ENCODE peak calls at places on chromosomes 6 and 20, in seven cellular contexts. N, V, C, S, K, U and W are unnamed samples.
A peak's percentile ranks its signal among the peaks of the same experiment; 100 is the strongest.

GRCh38 chr20:22404609-22405170 is 179.7 kb downstream of the FOXA2 start:
- DNase-seq in N (no peak), V (no peak), C (no peak), S (no peak), K (peak; percentile 7), U (no peak), W (no peak)

GRCh38 chr20:12882832-12883506 is 125.8 kb upstream of the SPTLC3 start:
- DNase-seq in N (no peak), V (peak; percentile 51), C (no peak), S (no peak), K (peak; percentile 2), U (no peak), W (no peak)

GRCh38 chr6:13615802-13616140 is 636 bp downstream of the NOL7 start:
- DNase-seq in N (peak; percentile 53), V (no peak), C (peak; percentile 59), S (peak; percentile 71), K (no peak), U (peak; percentile 76), W (peak; percentile 59)

GRCh38 chr6:116714761-116715160 is 33.8 kb downstream of the KPNA5 start:
- DNase-seq in N (no peak), V (no peak), C (no peak), S (no peak), K (no peak), U (no peak), W (no peak)

GRCh38 chr6:155188707-155189496 is 74.9 kb upstream of the CLDN20 start:
- DNase-seq in N (no peak), V (peak; percentile 93), C (no peak), S (no peak), K (peak; percentile 97), U (no peak), W (no peak)

GRCh38 chr20:63134201-63134612 is 81.7 kb downstream of the YTHDF1 start:
- DNase-seq in N (no peak), V (no peak), C (no peak), S (peak; percentile 33), K (no peak), U (peak; percentile 52), W (no peak)

GRCh38 chr6:16712931-16713484 is 48.3 kb downstream of the ATXN1 start:
- DNase-seq in N (peak; percentile 28), V (peak; percentile 92), C (no peak), S (no peak), K (peak; percentile 94), U (peak; percentile 70), W (peak; percentile 67)

GRCh38 chr6:38587766-38588362 is 51.9 kb downstream of the BTBD9 start:
- DNase-seq in N (no peak), V (no peak), C (no peak), S (no peak), K (no peak), U (no peak), W (no peak)

GRCh38 chr6:26249709-26249958 is 115.4 kb upstream of the BTN3A2 start:
- DNase-seq in N (no peak), V (peak; percentile 48), C (no peak), S (no peak), K (no peak), U (peak; percentile 66), W (no peak)

GRCh38 chr6:35415065-35415880 is 36.9 kb upstream of the FANCE start:
- DNase-seq in N (peak; percentile 65), V (peak; percentile 63), C (no peak), S (peak; percentile 80), K (peak; percentile 86), U (peak; percentile 92), W (peak; percentile 76)

GRCh38 chr6:122778961-122779671 is 400 bp upstream of the FABP7 start:
- DNase-seq in N (no peak), V (no peak), C (no peak), S (peak; percentile 90), K (peak; percentile 35), U (no peak), W (no peak)

GRCh38 chr6:20791932-20792331 is 257.7 kb downstream of the CDKAL1 start:
- DNase-seq in N (no peak), V (no peak), C (no peak), S (no peak), K (no peak), U (no peak), W (no peak)

GRCh38 chr6:170053966-170054661 is 236.8 kb downstream of the DLL1 start:
- DNase-seq in N (no peak), V (no peak), C (no peak), S (no peak), K (no peak), U (peak; percentile 40), W (no peak)

GRCh38 chr20:39990692-39991091 is 698.3 kb downstream of the MAFB start:
- DNase-seq in N (no peak), V (no peak), C (no peak), S (no peak), K (no peak), U (no peak), W (no peak)

GRCh38 chr6:1144842-1145755 is 166.8 kb upstream of the FOXQ1 start:
- DNase-seq in N (no peak), V (peak; percentile 34), C (no peak), S (no peak), K (peak; percentile 43), U (no peak), W (no peak)

GRCh38 chr20:38423541-38423940 is 11.6 kb downstream of the SNHG17 start:
- DNase-seq in N (no peak), V (no peak), C (no peak), S (no peak), K (no peak), U (no peak), W (no peak)

GRCh38 chr20:38414769-38415450 is 20.2 kb downstream of the SNHG17 start:
- DNase-seq in N (no peak), V (no peak), C (no peak), S (no peak), K (no peak), U (no peak), W (no peak)

GRCh38 chr20:38420232-38421085 is 14.7 kb downstream of the SNHG17 start:
- DNase-seq in N (no peak), V (no peak), C (no peak), S (no peak), K (no peak), U (peak; percentile 42), W (no peak)

GRCh38 chr20:38421915-38422314 is 13.2 kb downstream of the SNHG17 start:
- DNase-seq in N (no peak), V (no peak), C (no peak), S (no peak), K (no peak), U (no peak), W (no peak)

DNA sequence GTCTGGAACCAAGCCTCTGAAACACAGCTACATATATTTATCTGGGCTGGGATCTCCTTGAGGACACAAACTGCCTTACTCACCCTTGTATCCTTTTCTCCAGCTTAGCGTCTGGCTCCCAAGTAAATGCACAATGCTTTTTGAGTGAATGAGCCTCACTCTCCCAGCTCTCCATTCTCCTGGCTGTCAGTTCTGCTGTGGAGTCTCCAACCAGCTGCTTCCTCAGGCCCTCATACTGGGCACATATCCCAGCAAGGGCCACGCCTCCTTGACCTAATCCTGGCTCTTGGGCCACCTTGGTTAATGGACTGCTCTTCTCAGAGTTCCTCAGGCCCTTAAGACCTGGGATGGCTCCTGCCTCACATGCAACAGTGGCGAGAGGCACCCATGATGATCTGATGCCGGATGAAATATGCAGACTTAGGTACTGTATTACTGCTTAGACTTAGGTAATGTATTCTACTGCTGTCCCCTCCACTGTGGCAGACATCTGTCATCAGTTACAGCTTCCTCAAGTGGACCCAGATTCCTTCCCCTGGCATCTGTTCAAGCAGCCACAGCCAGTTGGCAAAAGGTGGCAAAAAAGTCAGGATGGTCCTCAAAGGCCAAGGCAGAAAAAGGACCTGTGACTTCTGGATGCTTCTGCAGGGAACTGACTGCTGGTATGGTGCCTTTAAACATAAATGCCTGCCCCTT is 16.5 kb downstream of the SNHG17 start:
- DNase-seq in N (peak; percentile 58), V (no peak), C (no peak), S (no peak), K (peak; percentile 43), U (peak; percentile 60), W (no peak)
- H3K36me3 ChIP-seq in N (peaks cover 49% of the 10 kb centered on the region), V (peaks cover 48% of the 10 kb centered on the region), C (peaks cover 50% of the 10 kb centered on the region), S (no peaks in the 10 kb centered on the region), K (peaks cover 19% of the 10 kb centered on the region), U (peaks cover 40% of the 10 kb centered on the region), W (peaks cover 31% of the 10 kb centered on the region)

DNA sequence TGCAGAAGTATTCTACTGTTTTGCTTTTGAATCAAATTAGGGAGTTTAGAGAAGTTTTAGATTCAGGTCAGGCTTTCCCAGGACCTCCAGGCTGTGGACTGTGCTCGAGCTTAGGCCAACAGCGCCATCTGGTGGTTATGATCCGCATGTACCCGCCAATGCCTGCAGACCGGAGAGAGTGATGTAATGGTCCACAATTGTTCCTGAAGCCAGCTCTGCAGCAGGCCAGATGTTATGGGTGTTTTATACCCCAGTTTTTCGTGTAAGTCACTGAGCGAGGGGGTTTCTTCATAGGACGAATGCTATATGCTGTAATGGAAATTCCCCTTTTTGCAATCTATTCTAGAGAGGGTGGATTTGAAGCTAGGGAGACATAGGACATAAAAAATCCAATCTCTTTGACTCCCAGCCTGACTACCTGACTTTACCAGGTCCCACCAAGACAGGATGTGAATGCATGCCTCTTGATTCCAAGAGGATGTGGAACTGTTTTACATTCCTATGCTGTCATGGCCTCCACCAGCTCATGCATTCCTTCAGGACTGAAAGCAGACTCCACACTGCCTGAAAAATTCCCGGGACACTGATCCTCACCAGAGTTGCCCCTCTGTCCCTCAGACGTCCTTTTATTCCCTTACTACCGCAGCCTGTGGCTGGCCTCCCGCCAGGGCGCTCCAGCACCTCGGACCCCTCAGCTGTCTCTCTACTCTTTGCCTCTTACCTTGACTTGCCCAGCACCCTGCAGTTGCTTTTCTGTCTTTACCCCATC is 41.2 kb upstream of the LY86 start:
- DNase-seq in N (peak; percentile 86), V (peak; percentile 71), C (peak; percentile 91), S (peak; percentile 91), K (peak; percentile 67), U (peak; percentile 93), W (peak; percentile 73)
- H3K4me3 ChIP-seq in N (peak overlapping the region; percentile 68), V (peak overlapping the region; percentile 43), C (peak overlapping the region; percentile 42), S (peak overlapping the region; percentile 57), K (peak overlapping the region; percentile 32), U (peak overlapping the region; percentile 18), W (no peak overlapping the region)

DNA sequence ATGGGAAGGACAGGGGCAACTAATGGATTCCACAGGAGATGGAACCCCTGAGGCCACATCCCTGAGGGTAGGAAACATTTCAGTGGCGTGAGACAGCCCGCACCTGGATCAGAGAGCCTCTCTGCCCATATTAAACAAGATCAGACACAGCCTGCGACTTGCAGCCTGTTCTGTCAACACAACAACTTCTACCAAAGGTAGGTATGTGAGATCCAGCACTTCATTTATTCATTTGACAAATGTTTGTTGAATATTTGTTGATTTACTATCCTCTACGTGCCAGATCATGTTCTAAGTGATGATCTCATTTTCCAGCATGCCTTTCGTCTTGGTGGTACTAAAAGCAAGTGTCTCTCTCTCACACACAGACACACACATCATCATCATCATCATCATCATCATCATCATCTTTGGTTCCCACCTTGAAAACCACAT is 43.2 kb upstream of the NT5E start:
- DNase-seq in N (no peak), V (peak; percentile 86), C (no peak), S (no peak), K (no peak), U (no peak), W (no peak)
- H3K4me1 ChIP-seq in N (peaks cover 23% of the 10 kb centered on the region), V (peaks cover 55% of the 10 kb centered on the region), C (peaks cover 42% of the 10 kb centered on the region), S (peaks cover 8% of the 10 kb centered on the region), K (peaks cover 25% of the 10 kb centered on the region), U (no peaks in the 10 kb centered on the region), W (peaks cover 9% of the 10 kb centered on the region)

DNA sequence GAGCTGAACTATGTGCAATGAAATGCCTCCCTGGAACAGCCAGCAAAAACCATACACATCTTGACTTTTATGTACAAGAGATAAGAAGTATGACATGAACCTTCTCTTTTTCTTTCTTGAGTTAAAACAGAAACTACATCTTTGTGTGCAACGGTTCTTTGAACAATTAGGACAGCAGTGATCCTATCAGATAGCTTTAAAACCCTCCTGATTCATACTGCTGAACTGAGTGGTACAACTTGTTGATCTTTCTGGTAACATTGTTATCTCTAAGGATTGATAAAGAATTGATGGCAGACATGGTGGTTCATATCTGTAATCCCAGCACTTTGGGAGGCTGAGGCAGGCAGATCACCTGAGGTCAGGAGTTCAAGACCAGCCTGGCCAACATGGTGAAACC is 43.4 kb downstream of the TRAF3IP2 start:
- DNase-seq in N (no peak), V (no peak), C (no peak), S (no peak), K (no peak), U (no peak), W (no peak)
- H3K36me3 ChIP-seq in N (peaks cover 32% of the 10 kb centered on the region), V (peaks cover 53% of the 10 kb centered on the region), C (peaks cover 12% of the 10 kb centered on the region), S (no peaks in the 10 kb centered on the region), K (peaks cover 5% of the 10 kb centered on the region), U (no peaks in the 10 kb centered on the region), W (peaks cover 2% of the 10 kb centered on the region)